ENCODE peak calls at places on chromosomes 5 and 9, in seven cellular contexts. One of them, this sample, is unnamed. For H3K36me3 and H3K9me3, the result is how much of the 10 kb centered on the place peaks cover.

GRCh38 chr9:82991684-82992083 is 71.3 kb downstream of the RASEF start:
- DNase-seq in aorta: no peak
- DNase-seq in MM.1S: no peak
- DNase-seq in psoas muscle: no peak
- DNase-seq in left ventricle myocardium inferior: no peak
- DNase-seq in pancreas: no peak
- DNase-seq in lower lobe of right lung: no peak
- DNase-seq in this sample: peak

GRCh38 chr5:101687630-101688029 is 608.5 kb downstream of the SLCO4C1 start:
- DNase-seq in aorta: no peak
- DNase-seq in MM.1S: no peak
- DNase-seq in psoas muscle: no peak
- DNase-seq in left ventricle myocardium inferior: no peak
- DNase-seq in pancreas: no peak
- DNase-seq in lower lobe of right lung: no peak
- DNase-seq in this sample: no peak

GRCh38 chr5:172496671-172497371 is 42.5 kb upstream of the SH3PXD2B start:
- DNase-seq in aorta: peak
- DNase-seq in MM.1S: no peak
- DNase-seq in psoas muscle: peak
- DNase-seq in left ventricle myocardium inferior: peak
- DNase-seq in pancreas: no peak
- DNase-seq in lower lobe of right lung: no peak
- DNase-seq in this sample: no peak

GRCh38 chr5:56402273-56403223 is 169.4 kb upstream of the ANKRD55 start:
- DNase-seq in aorta: no peak
- DNase-seq in MM.1S: no peak
- DNase-seq in psoas muscle: no peak
- DNase-seq in left ventricle myocardium inferior: no peak
- DNase-seq in pancreas: no peak
- DNase-seq in lower lobe of right lung: no peak
- DNase-seq in this sample: peak

GRCh38 chr5:36740259-36740898 is 134.0 kb downstream of the SLC1A3 start:
- DNase-seq in aorta: no peak
- DNase-seq in MM.1S: no peak
- DNase-seq in psoas muscle: no peak
- DNase-seq in left ventricle myocardium inferior: no peak
- DNase-seq in pancreas: peak
- DNase-seq in lower lobe of right lung: no peak
- DNase-seq in this sample: peak

GRCh38 chr5:149902177-149902576 is 42.4 kb downstream of the PDE6A start:
- DNase-seq in aorta: no peak
- DNase-seq in MM.1S: no peak
- DNase-seq in psoas muscle: no peak
- DNase-seq in left ventricle myocardium inferior: no peak
- DNase-seq in pancreas: no peak
- DNase-seq in lower lobe of right lung: no peak
- DNase-seq in this sample: no peak

GRCh38 chr5:177445052-177446016 is 1.3 kb upstream of the PRR7 start:
- DNase-seq in aorta: no peak
- DNase-seq in MM.1S: peak
- DNase-seq in psoas muscle: no peak
- DNase-seq in left ventricle myocardium inferior: no peak
- DNase-seq in pancreas: no peak
- DNase-seq in lower lobe of right lung: no peak
- DNase-seq in this sample: no peak

GRCh38 chr5:97162045-97162444 is 19.6 kb upstream of the LIX1 start:
- DNase-seq in aorta: no peak
- DNase-seq in MM.1S: peak
- DNase-seq in psoas muscle: no peak
- DNase-seq in left ventricle myocardium inferior: no peak
- DNase-seq in pancreas: peak
- DNase-seq in lower lobe of right lung: no peak
- DNase-seq in this sample: peak

GRCh38 chr5:149702953-149703646 is 27.0 kb upstream of the PPARGC1B start:
- DNase-seq in aorta: no peak
- DNase-seq in MM.1S: no peak
- DNase-seq in psoas muscle: no peak
- DNase-seq in left ventricle myocardium inferior: no peak
- DNase-seq in pancreas: no peak
- DNase-seq in lower lobe of right lung: no peak
- DNase-seq in this sample: peak

GRCh38 chr9:86660146-86660545 is 287.2 kb downstream of the GAS1 start:
- DNase-seq in aorta: no peak
- DNase-seq in MM.1S: no peak
- DNase-seq in psoas muscle: no peak
- DNase-seq in left ventricle myocardium inferior: no peak
- DNase-seq in pancreas: no peak
- DNase-seq in lower lobe of right lung: no peak
- DNase-seq in this sample: no peak

GRCh38 chr5:169395136-169395535 is 94.2 kb upstream of the SLIT3 start:
- DNase-seq in aorta: no peak
- DNase-seq in MM.1S: no peak
- DNase-seq in psoas muscle: no peak
- DNase-seq in left ventricle myocardium inferior: no peak
- DNase-seq in pancreas: no peak
- DNase-seq in lower lobe of right lung: no peak
- DNase-seq in this sample: no peak

GRCh38 chr9:115237383-115238087 is 119.6 kb upstream of the TNC start:
- DNase-seq in aorta: peak
- DNase-seq in MM.1S: no peak
- DNase-seq in psoas muscle: peak
- DNase-seq in left ventricle myocardium inferior: peak
- DNase-seq in pancreas: no peak
- DNase-seq in lower lobe of right lung: no peak
- DNase-seq in this sample: no peak

GRCh38 chr9:108323615-108324014 is 532.2 kb downstream of the ACTL7B start:
- DNase-seq in aorta: no peak
- DNase-seq in MM.1S: no peak
- DNase-seq in psoas muscle: no peak
- DNase-seq in left ventricle myocardium inferior: no peak
- DNase-seq in pancreas: no peak
- DNase-seq in lower lobe of right lung: no peak
- DNase-seq in this sample: no peak

GRCh38 chr9:82930116-82930515 is 132.8 kb downstream of the RASEF start:
- DNase-seq in aorta: no peak
- DNase-seq in MM.1S: no peak
- DNase-seq in psoas muscle: no peak
- DNase-seq in left ventricle myocardium inferior: no peak
- DNase-seq in pancreas: no peak
- DNase-seq in lower lobe of right lung: no peak
- DNase-seq in this sample: no peak

GRCh38 chr9:77063645-77064285 is 44.3 kb downstream of the FOXB2 start:
- DNase-seq in aorta: no peak
- DNase-seq in MM.1S: no peak
- DNase-seq in psoas muscle: no peak
- DNase-seq in left ventricle myocardium inferior: no peak
- DNase-seq in pancreas: no peak
- DNase-seq in lower lobe of right lung: no peak
- DNase-seq in this sample: no peak

GRCh38 chr9:127555830-127556820 is 56.0 kb upstream of the STXBP1 start:
- DNase-seq in aorta: peak
- DNase-seq in MM.1S: no peak
- DNase-seq in psoas muscle: peak
- DNase-seq in left ventricle myocardium inferior: peak
- DNase-seq in pancreas: peak
- DNase-seq in lower lobe of right lung: peak
- DNase-seq in this sample: peak

GRCh38 chr5:138544171-138545134 is 1.4 kb upstream of the ETF1 start:
- DNase-seq in aorta: no peak
- DNase-seq in MM.1S: no peak
- DNase-seq in psoas muscle: peak
- DNase-seq in left ventricle myocardium inferior: no peak
- DNase-seq in pancreas: no peak
- DNase-seq in lower lobe of right lung: no peak
- DNase-seq in this sample: peak

GRCh38 chr9:114777841-114778240 is 28.0 kb downstream of the TNFSF15 start:
- DNase-seq in aorta: no peak
- DNase-seq in MM.1S: no peak
- DNase-seq in psoas muscle: no peak
- DNase-seq in left ventricle myocardium inferior: no peak
- DNase-seq in pancreas: no peak
- DNase-seq in lower lobe of right lung: no peak
- DNase-seq in this sample: no peak

GRCh38 chr5:32168460-32169033 is 5.6 kb downstream of the GOLPH3 start:
- DNase-seq in aorta: no peak
- DNase-seq in MM.1S: no peak
- DNase-seq in psoas muscle: no peak
- DNase-seq in left ventricle myocardium inferior: no peak
- DNase-seq in pancreas: no peak
- DNase-seq in lower lobe of right lung: no peak
- DNase-seq in this sample: no peak

GRCh38 chr9:121367651-121368510 is 2.2 kb downstream of the STOM start:
- DNase-seq in aorta: no peak
- DNase-seq in MM.1S: no peak
- DNase-seq in psoas muscle: no peak
- DNase-seq in left ventricle myocardium inferior: no peak
- DNase-seq in pancreas: no peak
- DNase-seq in lower lobe of right lung: no peak
- DNase-seq in this sample: no peak

GRCh38 chr9:94985649-94986048 is 259.1 kb downstream of the AOPEP start:
- DNase-seq in aorta: no peak
- DNase-seq in MM.1S: no peak
- DNase-seq in psoas muscle: no peak
- DNase-seq in left ventricle myocardium inferior: no peak
- DNase-seq in pancreas: no peak
- DNase-seq in lower lobe of right lung: no peak
- DNase-seq in this sample: no peak
- H3K27ac ChIP-seq in aorta: no peak
- H3K27ac ChIP-seq in MM.1S: no peak
- H3K27ac ChIP-seq in psoas muscle: no peak
- H3K27ac ChIP-seq in left ventricle myocardium inferior: no peak
- H3K27ac ChIP-seq in pancreas: no peak
- H3K27ac ChIP-seq in lower lobe of right lung: no peak
- H3K27ac ChIP-seq in this sample: no peak

GRCh38 chr9:98083059-98083458 is 26.5 kb downstream of the NANS start:
- DNase-seq in aorta: no peak
- DNase-seq in MM.1S: no peak
- DNase-seq in psoas muscle: no peak
- DNase-seq in left ventricle myocardium inferior: no peak
- DNase-seq in pancreas: no peak
- DNase-seq in lower lobe of right lung: no peak
- DNase-seq in this sample: peak

GRCh38 chr9:98081477-98082219 is 25.1 kb downstream of the NANS start:
- DNase-seq in aorta: no peak
- DNase-seq in MM.1S: no peak
- DNase-seq in psoas muscle: no peak
- DNase-seq in left ventricle myocardium inferior: no peak
- DNase-seq in pancreas: no peak
- DNase-seq in lower lobe of right lung: peak
- DNase-seq in this sample: peak

GRCh38 chr9:98080346-98080745 is 23.8 kb downstream of the NANS start:
- DNase-seq in aorta: no peak
- DNase-seq in MM.1S: no peak
- DNase-seq in psoas muscle: no peak
- DNase-seq in left ventricle myocardium inferior: no peak
- DNase-seq in pancreas: no peak
- DNase-seq in lower lobe of right lung: no peak
- DNase-seq in this sample: no peak

GRCh38 chr9:98078895-98079294 is 22.4 kb downstream of the NANS start:
- DNase-seq in aorta: no peak
- DNase-seq in MM.1S: no peak
- DNase-seq in psoas muscle: no peak
- DNase-seq in left ventricle myocardium inferior: no peak
- DNase-seq in pancreas: no peak
- DNase-seq in lower lobe of right lung: no peak
- DNase-seq in this sample: no peak

DNA sequence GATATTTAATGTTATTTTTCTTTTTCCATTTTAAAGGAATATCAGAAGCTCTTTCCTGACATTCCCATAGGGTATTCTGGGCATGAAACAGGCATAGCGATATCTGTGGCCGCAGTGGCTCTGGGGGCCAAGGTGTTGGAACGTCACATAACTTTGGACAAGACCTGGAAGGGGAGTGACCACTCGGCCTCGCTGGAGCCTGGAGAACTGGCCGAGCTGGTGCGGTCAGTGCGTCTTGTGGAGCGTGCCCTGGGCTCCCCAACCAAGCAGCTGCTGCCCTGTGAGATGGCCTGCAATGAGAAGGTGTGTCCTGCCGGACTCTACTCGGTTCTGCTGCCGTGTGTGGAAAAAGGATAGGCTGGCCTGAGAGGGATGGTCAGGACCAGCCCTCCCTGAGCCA is 24.2 kb downstream of the NANS start:
- DNase-seq in aorta: no peak
- DNase-seq in MM.1S: no peak
- DNase-seq in psoas muscle: no peak
- DNase-seq in left ventricle myocardium inferior: no peak
- DNase-seq in pancreas: no peak
- DNase-seq in lower lobe of right lung: no peak
- DNase-seq in this sample: no peak
- H3K36me3 ChIP-seq in aorta: under half
- H3K36me3 ChIP-seq in MM.1S: under half
- H3K36me3 ChIP-seq in psoas muscle: under half
- H3K36me3 ChIP-seq in left ventricle myocardium inferior: half or more
- H3K36me3 ChIP-seq in pancreas: under half
- H3K36me3 ChIP-seq in lower lobe of right lung: half or more
- H3K36me3 ChIP-seq in this sample: under half

DNA sequence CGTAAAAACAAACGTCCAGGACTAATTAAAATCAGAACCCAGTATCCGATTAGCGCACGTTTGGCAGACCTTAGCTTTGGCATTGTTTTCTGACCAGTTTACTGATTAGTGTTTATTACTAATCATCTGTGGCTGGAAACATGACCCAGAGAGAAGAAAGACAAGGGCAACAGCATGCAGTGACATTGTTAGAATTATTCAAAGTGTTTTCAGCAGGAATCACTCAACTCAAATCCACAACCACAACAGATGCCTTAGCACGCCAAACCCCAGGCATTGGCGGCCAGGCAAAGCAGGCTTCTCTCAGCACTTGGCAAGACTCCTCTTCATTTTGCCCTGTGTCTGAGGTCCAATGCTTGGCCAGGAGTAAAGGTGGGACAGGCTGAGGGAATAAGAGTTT is 490.0 kb downstream of the EBF1 start:
- DNase-seq in aorta: no peak
- DNase-seq in MM.1S: no peak
- DNase-seq in psoas muscle: no peak
- DNase-seq in left ventricle myocardium inferior: no peak
- DNase-seq in pancreas: no peak
- DNase-seq in lower lobe of right lung: no peak
- DNase-seq in this sample: no peak
- H3K9me3 ChIP-seq in aorta: under half
- H3K9me3 ChIP-seq in MM.1S: under half
- H3K9me3 ChIP-seq in psoas muscle: under half
- H3K9me3 ChIP-seq in left ventricle myocardium inferior: under half
- H3K9me3 ChIP-seq in pancreas: under half
- H3K9me3 ChIP-seq in lower lobe of right lung: under half
- H3K9me3 ChIP-seq in this sample: under half

DNA sequence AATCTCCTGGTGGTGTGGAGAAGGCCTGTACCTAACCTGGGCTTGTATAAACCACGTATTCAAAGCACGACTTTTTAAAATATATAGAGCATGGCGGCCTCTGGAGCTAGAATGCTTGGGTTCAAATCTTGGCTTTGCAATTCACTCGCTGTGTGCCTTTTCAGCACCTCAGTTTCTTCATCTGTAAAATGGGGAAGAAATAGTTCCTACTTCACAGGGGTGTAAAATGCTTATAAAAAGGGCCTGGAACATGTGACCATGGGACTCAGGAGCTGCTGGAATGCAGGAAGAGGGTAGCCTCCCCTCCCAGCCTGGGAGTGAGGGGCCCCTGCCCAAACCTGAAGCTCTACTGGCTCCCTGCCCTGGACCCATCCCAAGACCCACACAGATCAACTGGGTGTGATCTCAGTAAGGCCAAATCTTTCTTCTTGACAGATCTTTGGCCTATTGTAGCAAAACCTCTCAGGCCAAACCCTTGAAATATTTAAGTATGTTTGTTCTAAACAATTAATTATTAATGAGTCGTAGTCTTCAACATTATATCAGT is 269.0 kb downstream of the ZSWIM6 start:
- DNase-seq in aorta: no peak
- DNase-seq in MM.1S: no peak
- DNase-seq in psoas muscle: no peak
- DNase-seq in left ventricle myocardium inferior: no peak
- DNase-seq in pancreas: peak
- DNase-seq in lower lobe of right lung: no peak
- DNase-seq in this sample: no peak
- H3K27ac ChIP-seq in aorta: no peak
- H3K27ac ChIP-seq in MM.1S: no peak
- H3K27ac ChIP-seq in psoas muscle: no peak
- H3K27ac ChIP-seq in left ventricle myocardium inferior: no peak
- H3K27ac ChIP-seq in pancreas: no peak
- H3K27ac ChIP-seq in lower lobe of right lung: no peak
- H3K27ac ChIP-seq in this sample: no peak

This sample was measured in small intestine.